ENCODE peak calls at places on chromosome 14, in six cellular contexts. F is HepG2, T is BJ, B is coronary artery, G is gastrocnemius medialis, V is AG04450. J is an unnamed sample.

GRCh38 chr14:59123975-59124374 is 64.5 kb upstream of the DAAM1 start:
- DNase-seq in F (no peak), B (no peak), V (no peak), G (no peak), T (no peak), J (no peak)

GRCh38 chr14:75126121-75126544 is 715 bp downstream of the NEK9 start:
- DNase-seq in B (no peak), F (no peak), G (no peak), T (no peak), V (no peak), J (no peak)

GRCh38 chr14:102258136-102258535 is 46.8 kb downstream of the MOK start:
- DNase-seq in B (no peak), G (no peak), V (no peak), T (no peak), F (no peak), J (no peak)

GRCh38 chr14:31275731-31276130 is 68.1 kb upstream of the HECTD1 start:
- DNase-seq in V (no peak), B (no peak), G (no peak), T (no peak), F (no peak), J (no peak)

GRCh38 chr14:49508124-49508523 is 78.1 kb downstream of the RPS29 start:
- DNase-seq in G (no peak), T (no peak), B (no peak), F (no peak), V (no peak), J (no peak)

GRCh38 chr14:104137297-104138097 is 890 bp upstream of the KIF26A start:
- DNase-seq in T (no peak), V (no peak), G (no peak), B (no peak), F (peak), J (no peak)

GRCh38 chr14:32004300-32004699 is 72.8 kb upstream of the ARHGAP5 start:
- DNase-seq in B (no peak), G (peak), F (peak), V (no peak), T (peak), J (no peak)

GRCh38 chr14:88987516-88987915 is 163.1 kb downstream of the TTC8 start:
- DNase-seq in G (no peak), F (no peak), V (no peak), B (no peak), T (no peak), J (no peak)

GRCh38 chr14:57875985-57876384 is 10.1 kb upstream of the SLC35F4 start:
- DNase-seq in V (no peak), T (no peak), G (no peak), F (no peak), B (no peak), J (no peak)

GRCh38 chr14:93984987-93985410 is 8.6 kb upstream of the ASB2 start:
- DNase-seq in G (peak), V (peak), T (peak), B (no peak), F (peak), J (peak)

GRCh38 chr14:64444984-64445845 is 20.1 kb upstream of the AKAP5 start:
- DNase-seq in G (no peak), V (peak), T (no peak), F (no peak), B (no peak), J (peak)

GRCh38 chr14:64410084-64410774 is 22.1 kb downstream of the MTHFD1 start:
- DNase-seq in T (no peak), G (no peak), B (no peak), F (peak), V (no peak), J (no peak)

GRCh38 chr14:27050195-27050594 is 452.4 kb upstream of the NOVA1 start:
- DNase-seq in F (no peak), G (no peak), V (no peak), B (no peak), T (no peak), J (no peak)

GRCh38 chr14:22296722-22297121 is 292.3 kb downstream of the DAD1 start:
- DNase-seq in V (peak), G (no peak), T (peak), F (peak), B (no peak), J (no peak)

GRCh38 chr14:64465208-64465821 is at the start of gene AKAP5:
- DNase-seq in V (no peak), G (peak), B (peak), T (no peak), F (peak), J (no peak)

GRCh38 chr14:39182770-39183684 is 8.0 kb downstream of the PNN start:
- DNase-seq in V (no peak), T (no peak), B (no peak), G (no peak), F (no peak), J (no peak)

GRCh38 chr14:82689948-82690347 is 1156.3 kb upstream of the SEL1L start:
- DNase-seq in B (no peak), T (no peak), F (no peak), G (no peak), V (no peak), J (no peak)

GRCh38 chr14:65788876-65789859 is 376.6 kb downstream of the FUT8 start:
- DNase-seq in G (no peak), T (no peak), F (peak), B (peak), V (no peak), J (no peak)

GRCh38 chr14:89289477-89289876 is 127.6 kb downstream of the FOXN3 start:
- DNase-seq in V (no peak), T (no peak), F (no peak), B (no peak), G (no peak), J (no peak)

GRCh38 chr14:100955201-100955600 is 51.7 kb upstream of the RTL1 start:
- DNase-seq in T (peak), F (no peak), B (no peak), G (no peak), V (peak), J (no peak)

GRCh38 chr14:97266653-97267052 is 469.5 kb downstream of the VRK1 start:
- DNase-seq in B (no peak), T (no peak), F (peak), G (no peak), V (no peak), J (no peak)

GRCh38 chr14:104665663-104666522 is 23.5 kb upstream of the INF2 start:
- DNase-seq in B (no peak), V (no peak), T (no peak), F (peak), G (no peak), J (no peak)

GRCh38 chr14:59182641-59183040 is 5.8 kb upstream of the DAAM1 start:
- DNase-seq in G (no peak), V (no peak), F (no peak), B (no peak), T (no peak), J (no peak)

GRCh38 chr14:94685166-94685581 is 73.0 kb downstream of the SERPINA3 start:
- DNase-seq in G (no peak), B (peak), F (peak), V (no peak), T (no peak), J (no peak)

GRCh38 chr14:76962303-76962660 is 66.2 kb downstream of the IRF2BPL start:
- DNase-seq in B (no peak), V (no peak), T (no peak), F (no peak), G (no peak), J (no peak)

GRCh38 chr14:33679461-33680225 is 271.2 kb downstream of the EGLN3 start:
- DNase-seq in F (no peak), V (no peak), T (peak), B (no peak), G (no peak), J (no peak)

GRCh38 chr14:69266572-69267345 is 6.8 kb downstream of the GALNT16 start:
- DNase-seq in F (no peak), B (no peak), V (no peak), G (no peak), T (no peak), J (no peak)

GRCh38 chr14:105930572-105930971 is 404.2 kb downstream of the TMEM121 start:
- DNase-seq in B (no peak), T (no peak), F (no peak), V (no peak), G (no peak), J (no peak)

GRCh38 chr14:68283378-68284123 is 464.0 kb downstream of the RAD51B start:
- DNase-seq in B (no peak), V (no peak), G (no peak), F (no peak), T (no peak), J (no peak)

GRCh38 chr14:65369560-65369959 is 43.0 kb upstream of the FUT8 start:
- DNase-seq in B (no peak), G (no peak), V (no peak), F (no peak), T (no peak), J (no peak)

GRCh38 chr14:58805605-58806358 is 168.0 kb downstream of the DACT1 start:
- DNase-seq in T (no peak), B (no peak), F (no peak), V (no peak), G (no peak), J (no peak)

GRCh38 chr14:90617942-90618341 is 198.3 kb downstream of the TTC7B start:
- DNase-seq in B (no peak), G (no peak), T (no peak), F (no peak), V (no peak), J (no peak)

GRCh38 chr14:90678420-90678819 is 137.8 kb downstream of the TTC7B start:
- DNase-seq in T (no peak), V (no peak), B (no peak), F (no peak), G (no peak), J (no peak)

GRCh38 chr14:92659765-92660561 is 88.5 kb downstream of the LGMN start:
- DNase-seq in G (peak), F (no peak), T (no peak), B (no peak), V (no peak), J (no peak)

GRCh38 chr14:103453791-103454190 is 68.6 kb downstream of the MARK3 start:
- DNase-seq in T (no peak), F (no peak), G (no peak), B (no peak), V (no peak), J (no peak)

GRCh38 chr14:48616941-48617340 is 941.5 kb upstream of the MDGA2 start:
- DNase-seq in T (no peak), F (no peak), V (no peak), B (no peak), G (no peak), J (no peak)

GRCh38 chr14:35046751-35047536 is 872 bp downstream of the FAM177A1 start:
- DNase-seq in F (peak), G (peak), T (no peak), V (no peak), B (peak), J (no peak)
- TF ChIP-seq CTCF in F (no peak), G (no peak), T (no peak), V (no peak), B (no peak), J (no peak)

GRCh38 chr14:99237288-99237687 is 34.7 kb downstream of the BCL11B start:
- DNase-seq in B (no peak), F (no peak), T (no peak), G (no peak), V (no peak), J (no peak)

GRCh38 chr14:99240512-99241313 is 31.3 kb downstream of the BCL11B start:
- DNase-seq in B (no peak), T (no peak), F (no peak), G (no peak), V (no peak), J (no peak)

GRCh38 chr14:99239661-99240092 is 32.3 kb downstream of the BCL11B start:
- DNase-seq in F (no peak), B (no peak), T (no peak), V (no peak), G (no peak), J (no peak)

GRCh38 chr14:99236386-99237133 is 35.4 kb downstream of the BCL11B start:
- DNase-seq in G (no peak), B (no peak), V (no peak), F (no peak), T (no peak), J (no peak)

DNA sequence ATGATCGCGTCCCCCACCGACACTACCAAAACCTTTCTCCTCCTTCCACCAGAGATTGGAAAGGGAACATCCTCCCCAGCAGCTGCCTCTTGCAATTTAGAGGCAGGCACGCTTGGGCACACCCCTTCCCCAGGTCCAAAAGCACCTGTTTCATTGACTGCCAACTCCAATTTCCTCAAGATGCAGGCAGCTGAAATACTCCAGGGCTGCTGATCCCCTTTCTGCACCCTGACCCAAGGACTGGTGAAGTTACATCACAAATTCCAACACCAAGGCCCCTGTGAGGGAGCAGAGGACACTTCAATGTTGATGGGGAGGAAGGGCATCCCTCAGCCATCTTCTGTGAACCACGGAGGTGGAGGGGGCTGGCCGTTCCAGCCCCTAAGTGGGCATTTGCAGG is 33.8 kb downstream of the BCL11B start:
- DNase-seq in T (no peak), G (no peak), F (no peak), B (no peak), V (no peak), J (no peak)
- H3K4me3 ChIP-seq in T (no peak), G (no peak), F (no peak), B (no peak), V (no peak), J (no peak)

DNA sequence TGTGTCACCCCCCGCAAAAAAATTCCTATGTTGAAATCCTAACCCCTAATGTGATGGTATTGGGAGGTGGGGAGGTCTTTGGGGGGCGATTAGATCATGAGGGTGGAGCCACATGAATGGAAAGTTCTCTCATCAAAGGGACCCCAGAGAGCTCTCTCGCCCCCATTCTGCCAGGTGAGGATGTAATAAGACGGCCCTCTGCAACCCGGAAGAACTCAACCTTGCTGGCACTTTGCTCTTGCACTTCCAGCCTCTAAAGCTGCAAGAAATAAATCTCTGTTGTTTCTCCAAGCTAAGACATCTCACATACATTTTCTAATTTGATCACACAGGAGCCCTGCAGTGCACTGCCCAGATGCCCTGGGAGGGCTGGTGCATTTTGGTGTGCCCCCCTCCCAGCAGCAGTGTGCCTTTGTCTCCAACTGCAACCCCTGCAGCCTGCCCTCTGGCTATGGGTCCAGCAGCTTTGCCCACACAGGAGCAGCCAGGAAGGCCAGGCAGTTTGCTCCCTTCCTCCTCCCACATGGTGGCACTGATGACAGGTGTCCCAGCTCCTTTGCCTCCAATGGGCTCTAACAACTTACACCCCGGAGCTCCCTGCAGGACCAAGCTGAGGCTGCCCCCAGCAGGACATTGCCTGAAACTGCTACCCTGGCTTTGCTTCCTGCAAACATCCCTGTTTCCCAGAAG is 59.3 kb downstream of the C14orf132 start:
- DNase-seq in F (peak), T (no peak), G (no peak), V (peak), B (peak), J (no peak)
- TF ChIP-seq CTCF in F (peak), T (peak), G (peak), V (peak), B (peak), J (peak)

GRCh38 chr14:41607966-41608663 is 1.4 kb downstream of the LRFN5 start:
- DNase-seq in B (no peak), T (no peak), G (no peak), V (no peak), F (no peak), J (no peak)
- H3K4me3 ChIP-seq in B (peak), T (peak), G (peak), V (peak), F (no peak), J (peak)

DNA sequence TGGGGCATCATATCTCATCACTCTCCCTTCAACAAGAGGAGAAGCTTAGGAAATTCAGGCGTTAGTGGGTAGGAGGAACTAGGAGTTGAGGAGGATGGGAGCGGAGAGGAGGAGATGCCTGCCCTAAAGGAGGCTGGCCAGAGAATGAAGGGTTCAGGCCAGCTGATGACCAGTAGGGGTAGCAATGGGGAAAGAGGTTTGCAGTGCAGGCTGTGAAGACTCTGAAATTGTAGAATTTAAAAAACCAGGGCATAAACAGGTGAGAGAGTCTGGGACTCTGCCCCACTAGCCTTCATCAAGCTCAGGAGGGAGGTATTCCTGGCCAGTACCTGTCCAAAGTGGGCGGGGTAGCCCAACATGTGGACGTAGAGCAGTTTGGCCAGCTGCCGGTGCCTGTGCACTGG is 807 bp downstream of the AP1G2 start:
- DNase-seq in B (no peak), V (no peak), F (no peak), G (no peak), T (no peak), J (no peak)
- TF ChIP-seq CTCF in B (no peak), V (peak), F (peak), G (no peak), T (peak), J (peak)

J was measured in AG04449.